ENCODE peak calls at places on chromosomes 1 and 21, in four cellular contexts. One of them, this sample, is unnamed. For H3K4me1, the result is how much of the 10 kb centered on the place peaks cover.

GRCh38 chr1:160376525-160377131 is 9.8 kb downstream of the NHLH1 start:
- DNase-seq in IMR-90: peak
- DNase-seq in K562: peak
- DNase-seq in SK-N-SH: peak
- DNase-seq in this sample: peak

GRCh38 chr21:14243877-14244276 is 27.9 kb downstream of the RBM11 start:
- DNase-seq in SK-N-SH: no peak
- DNase-seq in K562: no peak
- DNase-seq in IMR-90: no peak
- DNase-seq in this sample: no peak

GRCh38 chr1:93908394-93909145 is 660 bp downstream of the GCLM start:
- DNase-seq in SK-N-SH: no peak
- DNase-seq in IMR-90: no peak
- DNase-seq in K562: peak
- DNase-seq in this sample: peak

GRCh38 chr1:211237579-211237978 is 21.6 kb upstream of the RCOR3 start:
- DNase-seq in SK-N-SH: no peak
- DNase-seq in K562: no peak
- DNase-seq in IMR-90: no peak
- DNase-seq in this sample: no peak

GRCh38 chr1:163875214-163875926 is 553.6 kb downstream of the NUF2 start:
- DNase-seq in IMR-90: peak
- DNase-seq in SK-N-SH: no peak
- DNase-seq in K562: no peak
- DNase-seq in this sample: peak

GRCh38 chr1:207300970-207301369 is 20.5 kb upstream of the CD55 start:
- DNase-seq in SK-N-SH: no peak
- DNase-seq in K562: no peak
- DNase-seq in IMR-90: no peak
- DNase-seq in this sample: no peak

GRCh38 chr1:166383635-166384346 is 217.0 kb upstream of the FAM78B start:
- DNase-seq in K562: no peak
- DNase-seq in SK-N-SH: no peak
- DNase-seq in IMR-90: no peak
- DNase-seq in this sample: no peak

GRCh38 chr1:220164116-220164515 is 70.2 kb downstream of the IARS2 start:
- DNase-seq in K562: no peak
- DNase-seq in SK-N-SH: peak
- DNase-seq in IMR-90: no peak
- DNase-seq in this sample: no peak

GRCh38 chr21:15732290-15732995 is 2.7 kb downstream of the USP25 start:
- DNase-seq in IMR-90: peak
- DNase-seq in SK-N-SH: no peak
- DNase-seq in K562: no peak
- DNase-seq in this sample: no peak

DNA sequence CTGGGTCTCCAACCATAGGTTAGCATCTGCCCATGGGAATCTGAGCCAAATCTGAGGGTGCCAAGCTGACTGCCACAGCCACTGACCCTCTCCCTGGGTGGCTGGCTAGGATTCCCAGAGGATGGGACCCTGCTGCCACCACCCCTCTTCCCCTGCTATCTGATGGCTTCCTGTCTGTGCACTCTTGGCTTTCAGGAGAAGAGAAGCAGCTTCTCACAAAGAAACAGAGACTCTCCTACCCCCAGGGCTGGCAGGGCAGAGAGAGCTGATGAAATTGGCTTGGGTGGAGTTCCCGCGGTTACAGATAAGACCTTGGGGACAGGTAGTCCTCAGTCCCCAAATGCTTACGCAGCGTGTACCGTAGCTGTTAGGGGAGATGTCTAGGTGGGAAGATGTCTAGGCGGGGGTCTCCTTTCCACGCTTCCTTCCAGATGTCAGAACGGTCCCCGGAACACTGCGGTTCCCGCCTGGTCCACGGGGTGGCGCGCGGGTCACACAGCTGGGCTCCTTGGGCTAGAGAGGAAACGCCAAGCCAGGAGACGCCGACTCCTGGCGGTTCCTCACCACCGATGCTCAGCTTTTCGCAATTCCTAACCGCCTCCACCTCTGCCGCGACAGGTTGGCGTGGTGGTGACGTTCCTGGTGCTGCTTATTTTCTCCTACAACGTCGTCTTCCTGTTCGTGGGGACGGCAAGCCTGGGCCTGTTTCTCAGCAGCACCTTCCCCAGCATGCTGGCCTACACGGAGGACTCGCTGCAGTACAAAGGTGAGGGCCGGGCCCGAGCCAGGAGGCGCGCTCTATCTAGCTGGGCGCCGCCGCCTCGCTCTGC is 40.1 kb downstream of the ELK4 start:
- DNase-seq in SK-N-SH: peak
- DNase-seq in K562: peak
- DNase-seq in IMR-90: peak
- DNase-seq in this sample: peak
- H3K4me3 ChIP-seq in SK-N-SH: peak
- H3K4me3 ChIP-seq in K562: peak
- H3K4me3 ChIP-seq in IMR-90: peak
- H3K4me3 ChIP-seq in this sample: peak

GRCh38 chr1:151934048-151934493 is 24.8 kb upstream of the THEM4 start:
- DNase-seq in IMR-90: peak
- DNase-seq in SK-N-SH: peak
- DNase-seq in K562: peak
- DNase-seq in this sample: peak

GRCh38 chr1:151939141-151939540 is 29.8 kb upstream of the THEM4 start:
- DNase-seq in SK-N-SH: no peak
- DNase-seq in K562: no peak
- DNase-seq in IMR-90: no peak
- DNase-seq in this sample: no peak

GRCh38 chr1:151935154-151935553 is 25.8 kb upstream of the THEM4 start:
- DNase-seq in K562: no peak
- DNase-seq in IMR-90: peak
- DNase-seq in SK-N-SH: no peak
- DNase-seq in this sample: no peak

GRCh38 chr1:151936653-151937052 is 27.3 kb upstream of the THEM4 start:
- DNase-seq in K562: peak
- DNase-seq in IMR-90: no peak
- DNase-seq in SK-N-SH: no peak
- DNase-seq in this sample: peak

DNA sequence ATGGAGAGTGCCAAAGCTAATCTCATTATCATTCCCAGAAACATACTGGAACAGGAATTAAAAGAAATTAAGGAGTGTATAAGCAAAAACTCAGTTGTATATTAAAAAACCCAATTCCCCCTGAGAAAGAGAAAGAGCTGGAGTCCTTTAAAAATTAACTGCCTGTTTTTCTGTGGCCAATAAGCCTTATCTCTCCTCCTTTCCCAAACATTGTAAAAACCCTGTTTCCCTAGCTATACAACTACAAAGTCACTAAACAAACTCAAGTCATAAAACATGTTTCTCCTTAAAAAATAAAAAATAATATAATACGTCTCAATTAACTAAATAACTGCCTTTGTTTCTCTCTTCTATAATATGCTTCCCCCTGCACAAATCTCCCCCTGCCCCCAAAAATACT is 26.9 kb upstream of the THEM4 start:
- DNase-seq in SK-N-SH: no peak
- DNase-seq in IMR-90: no peak
- DNase-seq in K562: no peak
- DNase-seq in this sample: no peak
- H3K9ac ChIP-seq in SK-N-SH: no peak
- H3K9ac ChIP-seq in IMR-90: no peak
- H3K9ac ChIP-seq in K562: no peak
- H3K9ac ChIP-seq in this sample: no peak

GRCh38 chr1:27590917-27591508 is 12.9 kb downstream of the AHDC1 start:
- DNase-seq in IMR-90: no peak
- DNase-seq in K562: no peak
- DNase-seq in SK-N-SH: no peak
- DNase-seq in this sample: no peak

GRCh38 chr1:27592191-27592590 is 11.8 kb downstream of the AHDC1 start:
- DNase-seq in IMR-90: no peak
- DNase-seq in SK-N-SH: no peak
- DNase-seq in K562: no peak
- DNase-seq in this sample: no peak

GRCh38 chr1:27591622-27592021 is 12.3 kb downstream of the AHDC1 start:
- DNase-seq in IMR-90: peak
- DNase-seq in K562: no peak
- DNase-seq in SK-N-SH: no peak
- DNase-seq in this sample: no peak

GRCh38 chr1:27593341-27594326 is 10.3 kb downstream of the AHDC1 start:
- DNase-seq in SK-N-SH: no peak
- DNase-seq in IMR-90: no peak
- DNase-seq in K562: no peak
- DNase-seq in this sample: peak

GRCh38 chr1:27592600-27593340 is 11.2 kb downstream of the AHDC1 start:
- DNase-seq in IMR-90: no peak
- DNase-seq in SK-N-SH: no peak
- DNase-seq in K562: no peak
- DNase-seq in this sample: peak
- H3K4me1 ChIP-seq in IMR-90: half or more
- H3K4me1 ChIP-seq in SK-N-SH: half or more
- H3K4me1 ChIP-seq in K562: half or more
- H3K4me1 ChIP-seq in this sample: half or more

GRCh38 chr1:6207921-6208320 is 2.0 kb downstream of the RNF207 start:
- DNase-seq in IMR-90: no peak
- DNase-seq in SK-N-SH: peak
- DNase-seq in K562: no peak
- DNase-seq in this sample: no peak
- H3K4me3 ChIP-seq in IMR-90: no peak
- H3K4me3 ChIP-seq in SK-N-SH: no peak
- H3K4me3 ChIP-seq in K562: peak
- H3K4me3 ChIP-seq in this sample: no peak

DNA sequence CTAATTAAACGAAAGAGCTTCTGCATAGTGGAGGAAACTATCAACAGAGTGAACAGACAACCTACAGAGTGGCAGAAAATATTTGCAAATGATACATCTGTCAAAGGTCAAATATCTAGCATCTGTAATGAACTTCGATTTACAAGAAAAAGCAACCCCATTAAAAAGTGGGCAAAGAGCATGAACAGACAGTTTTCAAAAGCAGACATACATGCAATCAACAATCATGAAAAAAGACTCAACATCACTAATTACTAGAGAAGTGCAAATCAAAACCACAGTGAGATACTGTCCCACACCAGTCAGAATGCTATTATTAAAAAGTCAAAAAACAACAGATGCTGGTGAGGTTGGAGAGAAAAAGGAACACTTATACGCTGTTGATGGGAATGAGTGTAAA is 103.2 kb downstream of the MAGI3 start:
- DNase-seq in SK-N-SH: no peak
- DNase-seq in IMR-90: no peak
- DNase-seq in K562: no peak
- DNase-seq in this sample: no peak
- H3K9ac ChIP-seq in SK-N-SH: no peak
- H3K9ac ChIP-seq in IMR-90: no peak
- H3K9ac ChIP-seq in K562: no peak
- H3K9ac ChIP-seq in this sample: no peak

GRCh38 chr1:36160388-36160948 is 4.5 kb downstream of the MAP7D1 start:
- DNase-seq in IMR-90: no peak
- DNase-seq in SK-N-SH: no peak
- DNase-seq in K562: no peak
- DNase-seq in this sample: no peak
- H3K4me1 ChIP-seq in IMR-90: under half
- H3K4me1 ChIP-seq in SK-N-SH: under half
- H3K4me1 ChIP-seq in K562: half or more
- H3K4me1 ChIP-seq in this sample: under half

GRCh38 chr1:232547938-232548484 is 81.9 kb downstream of the SIPA1L2 start:
- DNase-seq in SK-N-SH: no peak
- DNase-seq in IMR-90: peak
- DNase-seq in K562: no peak
- DNase-seq in this sample: no peak
- H3K4me3 ChIP-seq in SK-N-SH: no peak
- H3K4me3 ChIP-seq in IMR-90: no peak
- H3K4me3 ChIP-seq in K562: no peak
- H3K4me3 ChIP-seq in this sample: no peak

DNA sequence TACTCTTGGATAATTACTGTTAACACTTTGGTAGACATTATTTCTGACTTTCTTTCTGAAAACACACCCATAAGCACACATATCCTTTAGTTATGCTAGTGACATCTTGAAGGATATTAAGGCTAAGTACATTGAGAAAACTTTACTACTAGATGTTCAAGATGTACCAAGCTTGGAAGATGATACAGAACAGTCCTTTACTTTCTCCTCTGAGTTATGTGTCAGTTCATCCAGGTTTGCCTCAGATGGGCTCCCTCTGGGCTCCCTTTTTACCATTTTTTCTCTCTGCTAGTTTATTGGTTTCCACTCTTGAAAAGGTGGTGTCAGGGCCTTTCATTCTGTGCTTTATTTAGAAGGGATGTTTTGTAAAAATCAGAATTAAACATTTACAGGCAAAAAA is 172.3 kb downstream of the S1PR1 start:
- DNase-seq in SK-N-SH: no peak
- DNase-seq in K562: no peak
- DNase-seq in IMR-90: no peak
- DNase-seq in this sample: no peak
- H3K9ac ChIP-seq in SK-N-SH: no peak
- H3K9ac ChIP-seq in K562: no peak
- H3K9ac ChIP-seq in IMR-90: no peak
- H3K9ac ChIP-seq in this sample: no peak